ENCODE peak calls at places on chromosomes 3 and 15, in nine cellular contexts. One of them, this sample, is unnamed.

GRCh38 chr3:43921056-43921455 is 230.3 kb downstream of the ABHD5 start:
- DNase-seq in esophagus squamous epithelium: no peak
- DNase-seq in AG04449: no peak
- DNase-seq in cardiac muscle cell: no peak
- DNase-seq in HL-60: no peak
- DNase-seq in uterus: no peak
- DNase-seq in ovary: no peak
- DNase-seq in endothelial cell of umbilical vein: no peak
- DNase-seq in SK-N-SH: no peak
- DNase-seq in this sample: no peak

GRCh38 chr3:157532529-157533297 is 29.5 kb upstream of the VEPH1 start:
- DNase-seq in HL-60: peak
- DNase-seq in uterus: no peak
- DNase-seq in SK-N-SH: peak
- DNase-seq in AG04449: peak
- DNase-seq in ovary: no peak
- DNase-seq in esophagus squamous epithelium: no peak
- DNase-seq in cardiac muscle cell: peak
- DNase-seq in endothelial cell of umbilical vein: peak
- DNase-seq in this sample: peak

GRCh38 chr3:10575601-10576160 is 70.3 kb upstream of the ATP2B2 start:
- DNase-seq in SK-N-SH: no peak
- DNase-seq in AG04449: no peak
- DNase-seq in cardiac muscle cell: no peak
- DNase-seq in HL-60: no peak
- DNase-seq in endothelial cell of umbilical vein: no peak
- DNase-seq in uterus: no peak
- DNase-seq in ovary: no peak
- DNase-seq in esophagus squamous epithelium: no peak
- DNase-seq in this sample: no peak

GRCh38 chr3:136181741-136182140 is 14.4 kb downstream of the MSL2 start:
- DNase-seq in ovary: no peak
- DNase-seq in esophagus squamous epithelium: no peak
- DNase-seq in uterus: no peak
- DNase-seq in AG04449: no peak
- DNase-seq in endothelial cell of umbilical vein: no peak
- DNase-seq in SK-N-SH: no peak
- DNase-seq in cardiac muscle cell: no peak
- DNase-seq in HL-60: no peak
- DNase-seq in this sample: no peak

GRCh38 chr3:100963041-100963440 is 30.2 kb downstream of the ABI3BP start:
- DNase-seq in AG04449: no peak
- DNase-seq in ovary: no peak
- DNase-seq in endothelial cell of umbilical vein: no peak
- DNase-seq in esophagus squamous epithelium: no peak
- DNase-seq in uterus: no peak
- DNase-seq in SK-N-SH: no peak
- DNase-seq in HL-60: no peak
- DNase-seq in cardiac muscle cell: no peak
- DNase-seq in this sample: no peak

GRCh38 chr3:32434206-32434605 is 42.6 kb downstream of the CMTM7 start:
- DNase-seq in SK-N-SH: no peak
- DNase-seq in uterus: no peak
- DNase-seq in endothelial cell of umbilical vein: no peak
- DNase-seq in cardiac muscle cell: no peak
- DNase-seq in AG04449: no peak
- DNase-seq in HL-60: no peak
- DNase-seq in ovary: no peak
- DNase-seq in esophagus squamous epithelium: no peak
- DNase-seq in this sample: no peak

GRCh38 chr15:80999623-81000036 is 1.1 kb upstream of the TLNRD1 start:
- DNase-seq in HL-60: peak
- DNase-seq in esophagus squamous epithelium: no peak
- DNase-seq in endothelial cell of umbilical vein: no peak
- DNase-seq in SK-N-SH: no peak
- DNase-seq in cardiac muscle cell: no peak
- DNase-seq in ovary: no peak
- DNase-seq in AG04449: no peak
- DNase-seq in uterus: no peak
- DNase-seq in this sample: peak

GRCh38 chr15:63308491-63308890 is 31.1 kb downstream of the APH1B start:
- DNase-seq in endothelial cell of umbilical vein: no peak
- DNase-seq in SK-N-SH: no peak
- DNase-seq in ovary: no peak
- DNase-seq in AG04449: no peak
- DNase-seq in uterus: no peak
- DNase-seq in HL-60: no peak
- DNase-seq in esophagus squamous epithelium: no peak
- DNase-seq in cardiac muscle cell: no peak
- DNase-seq in this sample: no peak

GRCh38 chr15:72889545-72889944 is 106.0 kb upstream of the ADPGK start:
- DNase-seq in cardiac muscle cell: no peak
- DNase-seq in esophagus squamous epithelium: no peak
- DNase-seq in HL-60: no peak
- DNase-seq in SK-N-SH: no peak
- DNase-seq in ovary: no peak
- DNase-seq in endothelial cell of umbilical vein: no peak
- DNase-seq in AG04449: no peak
- DNase-seq in uterus: no peak
- DNase-seq in this sample: no peak

GRCh38 chr3:169879846-169880558 is 10.3 kb upstream of the LRRC31 start:
- DNase-seq in ovary: no peak
- DNase-seq in AG04449: no peak
- DNase-seq in cardiac muscle cell: no peak
- DNase-seq in uterus: no peak
- DNase-seq in endothelial cell of umbilical vein: no peak
- DNase-seq in SK-N-SH: no peak
- DNase-seq in HL-60: no peak
- DNase-seq in esophagus squamous epithelium: no peak
- DNase-seq in this sample: no peak

GRCh38 chr15:33293619-33294309 is 17.0 kb upstream of the RYR3 start:
- DNase-seq in uterus: no peak
- DNase-seq in esophagus squamous epithelium: no peak
- DNase-seq in cardiac muscle cell: no peak
- DNase-seq in ovary: no peak
- DNase-seq in SK-N-SH: no peak
- DNase-seq in HL-60: no peak
- DNase-seq in endothelial cell of umbilical vein: peak
- DNase-seq in AG04449: no peak
- DNase-seq in this sample: no peak

GRCh38 chr3:132180337-132180791 is 136.8 kb upstream of the ACP3 start:
- DNase-seq in uterus: no peak
- DNase-seq in HL-60: no peak
- DNase-seq in ovary: no peak
- DNase-seq in esophagus squamous epithelium: no peak
- DNase-seq in SK-N-SH: peak
- DNase-seq in endothelial cell of umbilical vein: peak
- DNase-seq in cardiac muscle cell: peak
- DNase-seq in AG04449: peak
- DNase-seq in this sample: peak

GRCh38 chr3:152202976-152203626 is 65.6 kb upstream of the MBNL1 start:
- DNase-seq in uterus: no peak
- DNase-seq in ovary: no peak
- DNase-seq in endothelial cell of umbilical vein: no peak
- DNase-seq in SK-N-SH: no peak
- DNase-seq in HL-60: no peak
- DNase-seq in cardiac muscle cell: no peak
- DNase-seq in AG04449: no peak
- DNase-seq in esophagus squamous epithelium: no peak
- DNase-seq in this sample: peak
- H3K4me3 ChIP-seq in uterus: peak
- H3K4me3 ChIP-seq in ovary: peak
- H3K4me3 ChIP-seq in endothelial cell of umbilical vein: no peak
- H3K4me3 ChIP-seq in SK-N-SH: no peak
- H3K4me3 ChIP-seq in HL-60: peak
- H3K4me3 ChIP-seq in cardiac muscle cell: no peak
- H3K4me3 ChIP-seq in AG04449: no peak
- H3K4me3 ChIP-seq in esophagus squamous epithelium: no peak
- H3K4me3 ChIP-seq in this sample: peak

GRCh38 chr3:24306518-24306917 is 188.1 kb downstream of the THRB start:
- DNase-seq in SK-N-SH: no peak
- DNase-seq in ovary: no peak
- DNase-seq in uterus: no peak
- DNase-seq in endothelial cell of umbilical vein: no peak
- DNase-seq in AG04449: no peak
- DNase-seq in cardiac muscle cell: no peak
- DNase-seq in esophagus squamous epithelium: no peak
- DNase-seq in HL-60: no peak
- DNase-seq in this sample: no peak
- TF ChIP-seq CTCF in SK-N-SH: no peak
- TF ChIP-seq CTCF in ovary: no peak
- TF ChIP-seq CTCF in uterus: no peak
- TF ChIP-seq CTCF in endothelial cell of umbilical vein: no peak
- TF ChIP-seq CTCF in AG04449: no peak
- TF ChIP-seq CTCF in cardiac muscle cell: no peak
- TF ChIP-seq CTCF in esophagus squamous epithelium: no peak
- TF ChIP-seq CTCF in HL-60: no peak
- TF ChIP-seq CTCF in this sample: no peak

GRCh38 chr15:31345606-31346366 is 19.2 kb downstream of the KLF13 start:
- DNase-seq in HL-60: no peak
- DNase-seq in AG04449: no peak
- DNase-seq in endothelial cell of umbilical vein: no peak
- DNase-seq in uterus: no peak
- DNase-seq in SK-N-SH: no peak
- DNase-seq in cardiac muscle cell: no peak
- DNase-seq in esophagus squamous epithelium: no peak
- DNase-seq in ovary: no peak
- DNase-seq in this sample: peak
- H3K4me3 ChIP-seq in HL-60: no peak
- H3K4me3 ChIP-seq in AG04449: no peak
- H3K4me3 ChIP-seq in endothelial cell of umbilical vein: no peak
- H3K4me3 ChIP-seq in uterus: no peak
- H3K4me3 ChIP-seq in SK-N-SH: no peak
- H3K4me3 ChIP-seq in cardiac muscle cell: no peak
- H3K4me3 ChIP-seq in esophagus squamous epithelium: no peak
- H3K4me3 ChIP-seq in ovary: no peak
- H3K4me3 ChIP-seq in this sample: peak

GRCh38 chr15:39804026-39804425 is 21.4 kb upstream of the FSIP1 start:
- DNase-seq in uterus: no peak
- DNase-seq in SK-N-SH: no peak
- DNase-seq in ovary: no peak
- DNase-seq in cardiac muscle cell: no peak
- DNase-seq in esophagus squamous epithelium: no peak
- DNase-seq in HL-60: no peak
- DNase-seq in AG04449: no peak
- DNase-seq in endothelial cell of umbilical vein: no peak
- DNase-seq in this sample: peak

GRCh38 chr15:39799552-39800011 is 16.9 kb upstream of the FSIP1 start:
- DNase-seq in cardiac muscle cell: no peak
- DNase-seq in HL-60: no peak
- DNase-seq in endothelial cell of umbilical vein: no peak
- DNase-seq in AG04449: no peak
- DNase-seq in ovary: no peak
- DNase-seq in SK-N-SH: no peak
- DNase-seq in uterus: no peak
- DNase-seq in esophagus squamous epithelium: no peak
- DNase-seq in this sample: no peak

GRCh38 chr15:39798382-39798781 is 15.7 kb upstream of the FSIP1 start:
- DNase-seq in esophagus squamous epithelium: no peak
- DNase-seq in ovary: no peak
- DNase-seq in endothelial cell of umbilical vein: no peak
- DNase-seq in uterus: no peak
- DNase-seq in AG04449: no peak
- DNase-seq in HL-60: no peak
- DNase-seq in SK-N-SH: no peak
- DNase-seq in cardiac muscle cell: no peak
- DNase-seq in this sample: no peak

GRCh38 chr15:39803016-39803415 is 20.4 kb upstream of the FSIP1 start:
- DNase-seq in ovary: no peak
- DNase-seq in uterus: no peak
- DNase-seq in cardiac muscle cell: no peak
- DNase-seq in SK-N-SH: no peak
- DNase-seq in HL-60: no peak
- DNase-seq in esophagus squamous epithelium: no peak
- DNase-seq in endothelial cell of umbilical vein: no peak
- DNase-seq in AG04449: no peak
- DNase-seq in this sample: no peak

DNA sequence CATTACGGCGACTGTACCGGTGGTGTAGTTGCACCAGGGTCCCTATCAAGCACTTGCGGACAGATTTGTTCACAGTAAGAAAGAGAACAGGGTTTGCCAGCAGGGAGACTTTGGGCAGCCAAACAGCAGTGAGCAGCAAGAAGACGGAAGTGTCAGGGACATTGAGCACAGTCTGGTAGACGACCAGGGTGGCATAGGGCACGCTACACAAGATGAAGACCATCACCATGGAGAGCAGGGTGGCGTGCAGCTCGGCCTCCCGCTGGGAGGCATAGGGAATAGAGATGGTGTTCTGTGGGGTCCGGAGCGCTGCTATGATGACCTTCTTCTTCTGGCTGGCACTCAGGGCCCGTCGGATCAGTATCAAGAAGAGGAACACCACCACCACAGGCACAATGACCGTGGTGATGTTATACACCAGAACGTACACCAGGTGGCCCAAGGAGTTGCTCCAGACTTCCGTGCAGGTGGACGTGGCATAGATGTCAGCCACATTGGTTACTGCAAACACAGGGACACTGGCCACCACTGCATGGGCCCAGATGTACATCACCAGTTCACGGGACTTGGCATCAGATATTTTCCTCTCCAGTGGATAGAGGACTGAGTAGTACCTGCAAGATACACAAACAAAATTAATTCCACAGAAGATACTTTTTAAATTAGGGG is 19.1 kb upstream of the FSIP1 start:
- DNase-seq in SK-N-SH: no peak
- DNase-seq in endothelial cell of umbilical vein: peak
- DNase-seq in esophagus squamous epithelium: no peak
- DNase-seq in uterus: no peak
- DNase-seq in AG04449: no peak
- DNase-seq in ovary: no peak
- DNase-seq in HL-60: no peak
- DNase-seq in cardiac muscle cell: peak
- DNase-seq in this sample: peak
- TF ChIP-seq CTCF in SK-N-SH: peak
- TF ChIP-seq CTCF in endothelial cell of umbilical vein: peak
- TF ChIP-seq CTCF in esophagus squamous epithelium: no peak
- TF ChIP-seq CTCF in uterus: no peak
- TF ChIP-seq CTCF in AG04449: peak
- TF ChIP-seq CTCF in ovary: no peak
- TF ChIP-seq CTCF in HL-60: peak
- TF ChIP-seq CTCF in cardiac muscle cell: peak
- TF ChIP-seq CTCF in this sample: peak